ENCODE peak calls at places on chromosome 11, in five cellular contexts. V, G, M, W and U are unnamed samples.

GRCh38 chr11:80362578-80362977 is 921.7 kb upstream of the TENM4 start:
- DNase-seq in V (no peak), G (no peak), M (no peak), W (no peak), U (no peak)

GRCh38 chr11:122342089-122342749 is 226.2 kb upstream of the BLID start:
- DNase-seq in V (no peak), G (no peak), M (no peak), W (peak; percentile 25), U (no peak)

GRCh38 chr11:560305-561147 is at the start of the genes LMNTD2 and RASSF7:
- DNase-seq in V (peak; percentile 95), G (peak; percentile 96), M (peak; percentile 78), W (peak; percentile 70), U (no peak)

GRCh38 chr11:35850191-35850590 is 93.7 kb upstream of the LDLRAD3 start:
- DNase-seq in V (no peak), G (no peak), M (no peak), W (no peak), U (no peak)

GRCh38 chr11:2791139-2791520 is 91.3 kb upstream of the KCNQ1OT1 start:
- DNase-seq in V (no peak), G (no peak), M (no peak), W (no peak), U (no peak)

GRCh38 chr11:125451400-125452124 is 44.5 kb downstream of the FEZ1 start:
- DNase-seq in V (no peak), G (peak; percentile 81), M (no peak), W (peak; percentile 25), U (no peak)

GRCh38 chr11:72779495-72780128 is 14.2 kb downstream of the STARD10 start:
- DNase-seq in V (no peak), G (no peak), M (no peak), W (no peak), U (no peak)

GRCh38 chr11:46493786-46494185 is 100.0 kb downstream of the AMBRA1 start:
- DNase-seq in V (no peak), G (no peak), M (no peak), W (no peak), U (no peak)

GRCh38 chr11:67584205-67584880 is 731 bp downstream of the GSTP1 start:
- DNase-seq in V (peak; percentile 22), G (peak; percentile 84), M (no peak), W (peak; percentile 54), U (no peak)

GRCh38 chr11:86931965-86932332 is 23.2 kb downstream of the FZD4 start:
- DNase-seq in V (no peak), G (no peak), M (no peak), W (peak; percentile 62), U (no peak)

GRCh38 chr11:63375434-63375833 is 5.8 kb downstream of the SLC22A9 start:
- DNase-seq in V (no peak), G (no peak), M (no peak), W (no peak), U (no peak)

GRCh38 chr11:119108857-119109221 is 1.7 kb downstream of the C2CD2L start:
- DNase-seq in V (no peak), G (no peak), M (no peak), W (no peak), U (no peak)

GRCh38 chr11:44007746-44008501 is 39.9 kb upstream of the ACCSL start:
- DNase-seq in V (no peak), G (no peak), M (no peak), W (no peak), U (no peak)

GRCh38 chr11:6925636-6926207 is 504 bp upstream of the ZNF215 start:
- DNase-seq in V (no peak), G (no peak), M (no peak), W (peak; percentile 16), U (no peak)